ENCODE peak calls at places on chromosomes 7 and 10, in four cellular contexts. One of them, this sample, is unnamed.

GRCh38 chr7:149527414-149527813 is 29.8 kb upstream of the ZNF746 start:
- DNase-seq in stimulated activated CD8-positive, alpha-beta memory T cell treated with anti-CD3 and anti-CD28 coated beads, Interleukin-12 subunit alpha, Interleukin-12 subunit beta, amount 100 ng/mL, for 1 hour: no peak
- DNase-seq in nephron progenitor cell: no peak
- DNase-seq in hepatocyte: no peak
- DNase-seq in this sample: no peak

GRCh38 chr10:104478380-104478779 is 124.7 kb downstream of the CFAP58 start:
- DNase-seq in nephron progenitor cell: no peak
- DNase-seq in hepatocyte: no peak
- DNase-seq in stimulated activated CD8-positive, alpha-beta memory T cell treated with anti-CD3 and anti-CD28 coated beads, Interleukin-12 subunit alpha, Interleukin-12 subunit beta, amount 100 ng/mL, for 1 hour: no peak
- DNase-seq in this sample: no peak

GRCh38 chr10:90042075-90042474 is 340.7 kb downstream of the KIF20B start:
- DNase-seq in nephron progenitor cell: no peak
- DNase-seq in hepatocyte: no peak
- DNase-seq in stimulated activated CD8-positive, alpha-beta memory T cell treated with anti-CD3 and anti-CD28 coated beads, Interleukin-12 subunit alpha, Interleukin-12 subunit beta, amount 100 ng/mL, for 1 hour: no peak
- DNase-seq in this sample: no peak

GRCh38 chr10:79079074-79079397 is 10.3 kb downstream of the ZMIZ1 start:
- DNase-seq in hepatocyte: no peak
- DNase-seq in stimulated activated CD8-positive, alpha-beta memory T cell treated with anti-CD3 and anti-CD28 coated beads, Interleukin-12 subunit alpha, Interleukin-12 subunit beta, amount 100 ng/mL, for 1 hour: no peak
- DNase-seq in nephron progenitor cell: no peak
- DNase-seq in this sample: no peak

GRCh38 chr7:70177166-70177565 is 578.9 kb downstream of the AUTS2 start:
- DNase-seq in hepatocyte: no peak
- DNase-seq in nephron progenitor cell: no peak
- DNase-seq in stimulated activated CD8-positive, alpha-beta memory T cell treated with anti-CD3 and anti-CD28 coated beads, Interleukin-12 subunit alpha, Interleukin-12 subunit beta, amount 100 ng/mL, for 1 hour: no peak
- DNase-seq in this sample: no peak

GRCh38 chr7:65379318-65379717 is 5.7 kb downstream of the ZNF92 start:
- DNase-seq in hepatocyte: no peak
- DNase-seq in nephron progenitor cell: no peak
- DNase-seq in stimulated activated CD8-positive, alpha-beta memory T cell treated with anti-CD3 and anti-CD28 coated beads, Interleukin-12 subunit alpha, Interleukin-12 subunit beta, amount 100 ng/mL, for 1 hour: no peak
- DNase-seq in this sample: no peak

GRCh38 chr10:81894616-81895015 is 19.6 kb downstream of the NRG3 start:
- DNase-seq in nephron progenitor cell: no peak
- DNase-seq in hepatocyte: no peak
- DNase-seq in stimulated activated CD8-positive, alpha-beta memory T cell treated with anti-CD3 and anti-CD28 coated beads, Interleukin-12 subunit alpha, Interleukin-12 subunit beta, amount 100 ng/mL, for 1 hour: no peak
- DNase-seq in this sample: no peak

GRCh38 chr7:85103962-85104361 is 82.9 kb downstream of the SEMA3D start:
- DNase-seq in nephron progenitor cell: no peak
- DNase-seq in stimulated activated CD8-positive, alpha-beta memory T cell treated with anti-CD3 and anti-CD28 coated beads, Interleukin-12 subunit alpha, Interleukin-12 subunit beta, amount 100 ng/mL, for 1 hour: no peak
- DNase-seq in hepatocyte: no peak
- DNase-seq in this sample: no peak

GRCh38 chr10:27744478-27745379 is 890 bp downstream of the MKX start:
- DNase-seq in nephron progenitor cell: peak
- DNase-seq in hepatocyte: peak
- DNase-seq in stimulated activated CD8-positive, alpha-beta memory T cell treated with anti-CD3 and anti-CD28 coated beads, Interleukin-12 subunit alpha, Interleukin-12 subunit beta, amount 100 ng/mL, for 1 hour: no peak
- DNase-seq in this sample: peak

GRCh38 chr7:96273716-96274115 is 48.2 kb downstream of the SLC25A13 start:
- DNase-seq in hepatocyte: no peak
- DNase-seq in nephron progenitor cell: no peak
- DNase-seq in stimulated activated CD8-positive, alpha-beta memory T cell treated with anti-CD3 and anti-CD28 coated beads, Interleukin-12 subunit alpha, Interleukin-12 subunit beta, amount 100 ng/mL, for 1 hour: no peak
- DNase-seq in this sample: no peak

GRCh38 chr7:133369130-133369529 is 116.3 kb downstream of the EXOC4 start:
- DNase-seq in stimulated activated CD8-positive, alpha-beta memory T cell treated with anti-CD3 and anti-CD28 coated beads, Interleukin-12 subunit alpha, Interleukin-12 subunit beta, amount 100 ng/mL, for 1 hour: no peak
- DNase-seq in nephron progenitor cell: no peak
- DNase-seq in hepatocyte: no peak
- DNase-seq in this sample: no peak

GRCh38 chr7:137940656-137941518 is 61.0 kb downstream of the CREB3L2 start:
- DNase-seq in nephron progenitor cell: no peak
- DNase-seq in hepatocyte: peak
- DNase-seq in stimulated activated CD8-positive, alpha-beta memory T cell treated with anti-CD3 and anti-CD28 coated beads, Interleukin-12 subunit alpha, Interleukin-12 subunit beta, amount 100 ng/mL, for 1 hour: no peak
- DNase-seq in this sample: no peak

GRCh38 chr7:3607847-3608246 is 306.8 kb downstream of the SDK1 start:
- DNase-seq in nephron progenitor cell: no peak
- DNase-seq in stimulated activated CD8-positive, alpha-beta memory T cell treated with anti-CD3 and anti-CD28 coated beads, Interleukin-12 subunit alpha, Interleukin-12 subunit beta, amount 100 ng/mL, for 1 hour: no peak
- DNase-seq in hepatocyte: no peak
- DNase-seq in this sample: no peak